ENCODE peak calls at places on chromosomes 2 and 18, in five cellular contexts. I is GM04504, G is A172, A is A549, P is NCI-H82. X is an unnamed sample.

GRCh38 chr2:16105664-16106281 is 165.4 kb downstream of the MYCN start:
- DNase-seq in I (no peak), G (no peak), A (no peak), P (peak), X (no peak)

GRCh38 chr2:98346259-98347236 is at the start of gene CNGA3:
- DNase-seq in I (no peak), G (no peak), A (no peak), P (peak), X (peak)

GRCh38 chr2:169397697-169398096 is 35.4 kb upstream of the LRP2 start:
- DNase-seq in I (no peak), G (no peak), A (no peak), P (peak), X (peak)

GRCh38 chr18:48592540-48592939 is 53.7 kb downstream of the CTIF start:
- DNase-seq in I (no peak), G (no peak), A (no peak), P (peak), X (no peak)

GRCh38 chr2:38394903-38395341 is 17.8 kb upstream of the ATL2 start:
- DNase-seq in I (peak), G (peak), A (no peak), P (no peak), X (peak)

GRCh38 chr2:38702413-38702812 is 36.5 kb downstream of the GALM start:
- DNase-seq in I (peak), G (peak), A (no peak), P (peak), X (peak)

GRCh38 chr2:178266445-178266844 is 72.1 kb downstream of the OSBPL6 start:
- DNase-seq in I (no peak), G (no peak), A (no peak), P (peak), X (no peak)

GRCh38 chr18:3998698-3999333 is 456.3 kb downstream of the DLGAP1 start:
- DNase-seq in I (peak), G (peak), A (no peak), P (peak), X (peak)

GRCh38 chr2:240340361-240340761 is 95.1 kb upstream of the GPC1 start:
- DNase-seq in I (no peak), G (no peak), A (no peak), P (no peak), X (no peak)

GRCh38 chr2:44582363-44583008 is 220.7 kb downstream of the CAMKMT start:
- DNase-seq in I (no peak), G (no peak), A (no peak), P (no peak), X (no peak)

GRCh38 chr2:234823877-234824376 is 127.9 kb upstream of the SH3BP4 start:
- DNase-seq in I (peak), G (peak), A (peak), P (no peak), X (peak)

GRCh38 chr18:25229080-25229479 is 122.9 kb downstream of the ZNF521 start:
- DNase-seq in I (peak), G (no peak), A (no peak), P (peak), X (peak)

GRCh38 chr18:59708988-59709387 is 11.8 kb upstream of the CCBE1 start:
- DNase-seq in I (no peak), G (no peak), A (no peak), P (no peak), X (no peak)

GRCh38 chr2:11950894-11951293 is 204.5 kb downstream of the LPIN1 start:
- DNase-seq in I (no peak), G (no peak), A (no peak), P (no peak), X (no peak)

GRCh38 chr2:14978836-14979235 is 346.3 kb downstream of the LRATD1 start:
- DNase-seq in I (no peak), G (peak), A (no peak), P (no peak), X (no peak)

GRCh38 chr2:235142588-235142987 is 190.8 kb downstream of the SH3BP4 start:
- DNase-seq in I (no peak), G (no peak), A (no peak), P (no peak), X (no peak)